ENCODE peak calls at places on chromosomes 2 and 18, in seven cellular contexts. N is astrocyte of the cerebellum; F is coronary artery; Q is neural crest cell; X is CD4-positive, alpha-beta T cell; T is OCI-LY7; G is left lung. O is an unnamed sample.

GRCh38 chr2:208671312-208671711 is 264.7 kb downstream of the PTH2R start:
- DNase-seq in X (no peak), G (no peak), Q (no peak), N (no peak), T (no peak), F (no peak), O (no peak)

GRCh38 chr2:190607014-190607597 is 41.8 kb upstream of the NAB1 start:
- DNase-seq in G (no peak), N (no peak), F (no peak), T (no peak), X (no peak), Q (no peak), O (no peak)

GRCh38 chr2:215921884-215922283 is 91.5 kb downstream of the MREG start:
- DNase-seq in N (peak), F (no peak), Q (no peak), T (no peak), X (no peak), G (no peak), O (no peak)

GRCh38 chr2:199977984-199978415 is 22.6 kb downstream of the MAIP1 start:
- DNase-seq in Q (no peak), X (no peak), F (no peak), T (no peak), N (no peak), G (no peak), O (no peak)

GRCh38 chr2:10302479-10303173 is at the start of gene HPCAL1:
- DNase-seq in Q (peak), N (no peak), X (peak), F (peak), G (peak), T (peak), O (peak)

GRCh38 chr18:68779169-68779568 is 18.7 kb upstream of the CCDC102B start:
- DNase-seq in N (no peak), F (no peak), X (no peak), T (no peak), G (no peak), Q (no peak), O (no peak)

GRCh38 chr2:121071058-121071504 is 213.9 kb downstream of the TFCP2L1 start:
- DNase-seq in X (no peak), T (peak), Q (peak), N (no peak), F (no peak), G (peak), O (peak)

GRCh38 chr2:239227661-239228371 is 173.0 kb downstream of the HDAC4 start:
- DNase-seq in Q (no peak), X (no peak), F (peak), G (no peak), N (no peak), T (no peak), O (no peak)

GRCh38 chr18:78245451-78245850 is 734.2 kb upstream of the SALL3 start:
- DNase-seq in F (no peak), T (no peak), N (no peak), X (no peak), G (no peak), Q (no peak), O (no peak)

GRCh38 chr2:72931280-72931910 is 14.1 kb downstream of the EMX1 start:
- DNase-seq in Q (no peak), T (no peak), G (peak), X (no peak), N (no peak), F (no peak), O (no peak)

GRCh38 chr18:59799383-59800015 is 100.3 kb upstream of the PMAIP1 start:
- DNase-seq in N (no peak), F (no peak), T (no peak), G (no peak), Q (no peak), X (no peak), O (no peak)

GRCh38 chr18:21242141-21243040 is at the start of gene GREB1L:
- DNase-seq in T (no peak), F (no peak), Q (peak), X (no peak), G (peak), N (no peak), O (peak)

GRCh38 chr2:23322813-23323212 is 62.2 kb upstream of the KLHL29 start:
- DNase-seq in G (no peak), N (no peak), T (no peak), Q (no peak), X (no peak), F (no peak), O (no peak)

GRCh38 chr2:226339616-226340015 is 460.0 kb downstream of the IRS1 start:
- DNase-seq in T (no peak), X (no peak), G (no peak), Q (no peak), F (no peak), N (no peak), O (no peak)

GRCh38 chr2:197088694-197089093 is 162.2 kb upstream of the PGAP1 start:
- DNase-seq in X (no peak), N (peak), T (no peak), G (no peak), F (no peak), Q (no peak), O (no peak)

GRCh38 chr2:72864500-72864899 is 22.7 kb upstream of the SPR start:
- DNase-seq in G (no peak), N (peak), T (no peak), F (no peak), X (no peak), Q (no peak), O (no peak)

GRCh38 chr2:164826293-164827243 is 15.1 kb downstream of the COBLL1 start:
- DNase-seq in X (no peak), F (peak), N (peak), G (peak), Q (no peak), T (no peak), O (no peak)

GRCh38 chr18:61893971-61894750 is 1.4 kb upstream of the RNF152 start:
- DNase-seq in F (peak), G (peak), Q (peak), N (no peak), T (no peak), X (peak), O (peak)
- TF ChIP-seq CTCF in F (no peak), G (no peak), Q (peak), N (no peak), T (no peak), X (no peak), O (no peak)

DNA sequence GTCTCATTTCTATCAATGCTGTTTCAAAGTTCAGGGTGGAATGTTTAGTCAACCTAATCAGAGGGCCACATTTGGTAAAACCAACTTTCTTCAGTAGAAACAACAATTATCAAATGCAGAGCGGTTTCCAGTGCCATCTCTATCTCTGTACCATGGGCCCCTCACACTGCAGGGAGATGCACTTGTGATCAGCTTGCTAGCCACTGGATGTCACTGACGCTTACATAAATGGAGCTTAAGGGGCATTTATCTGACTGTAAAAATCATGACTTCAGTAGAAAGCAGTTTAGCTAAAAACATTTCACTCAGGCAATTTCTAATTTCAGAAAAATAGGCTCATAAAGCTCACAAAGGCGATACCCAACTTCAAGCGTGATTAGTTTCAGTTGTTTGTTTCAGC is 678.0 kb downstream of the ZEB2 start:
- DNase-seq in F (no peak), N (no peak), T (peak), Q (no peak), G (no peak), X (no peak), O (no peak)
- TF ChIP-seq CTCF in F (no peak), N (no peak), T (peak), Q (peak), G (no peak), X (no peak), O (no peak)

GRCh38 chr18:32271649-32272324 is 81.9 kb downstream of the MEP1B start:
- DNase-seq in G (no peak), F (no peak), N (peak), T (peak), Q (peak), X (no peak), O (peak)
- TF ChIP-seq CTCF in G (peak), F (peak), N (peak), T (peak), Q (peak), X (peak), O (peak)

GRCh38 chr2:159165065-159165464 is 121.4 kb downstream of the WDSUB1 start:
- DNase-seq in G (no peak), F (no peak), X (no peak), Q (no peak), T (no peak), N (no peak), O (no peak)

GRCh38 chr2:159169187-159169586 is 117.3 kb downstream of the WDSUB1 start:
- DNase-seq in Q (no peak), N (no peak), F (no peak), G (no peak), X (no peak), T (no peak), O (no peak)

GRCh38 chr2:159172403-159172802 is 114.1 kb downstream of the WDSUB1 start:
- DNase-seq in N (no peak), T (no peak), X (no peak), G (no peak), F (no peak), Q (no peak), O (no peak)

GRCh38 chr2:159164457-159164894 is 122.0 kb downstream of the WDSUB1 start:
- DNase-seq in T (no peak), X (no peak), G (no peak), F (no peak), N (no peak), Q (no peak), O (no peak)

DNA sequence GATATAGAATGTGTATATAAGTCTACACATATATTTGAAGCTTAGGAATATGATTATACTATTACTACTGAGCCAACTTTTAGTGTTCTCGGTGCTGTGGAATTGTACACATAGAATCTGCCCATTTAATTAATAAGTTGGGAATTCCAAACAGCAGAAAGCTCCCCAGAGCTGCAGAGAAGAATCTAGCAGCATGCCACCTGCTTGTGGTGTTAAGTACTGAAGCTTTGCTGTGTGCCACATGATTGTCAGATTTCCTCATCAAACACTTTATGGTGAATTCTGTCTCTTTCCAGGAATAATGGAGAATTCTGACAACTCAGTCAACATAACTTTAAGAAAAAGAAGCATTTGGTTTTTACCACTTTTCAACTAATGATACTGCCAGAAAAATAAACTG is 117.8 kb downstream of the WDSUB1 start:
- DNase-seq in G (no peak), N (peak), X (no peak), Q (no peak), T (no peak), F (no peak), O (no peak)
- TF ChIP-seq CTCF in G (no peak), N (peak), X (no peak), Q (peak), T (no peak), F (no peak), O (no peak)

GRCh38 chr2:198471291-198471690 is 666.9 kb downstream of the PLCL1 start:
- DNase-seq in N (no peak), X (no peak), T (peak), F (no peak), Q (no peak), G (no peak), O (no peak)
- TF ChIP-seq CTCF in N (no peak), X (no peak), T (peak), F (no peak), Q (peak), G (no peak), O (peak)

GRCh38 chr2:108215794-108216211 is 24.0 kb upstream of the SULT1C3 start:
- DNase-seq in Q (no peak), X (no peak), N (peak), T (no peak), F (no peak), G (no peak), O (no peak)
- TF ChIP-seq CTCF in Q (no peak), X (no peak), N (peak), T (peak), F (no peak), G (peak), O (no peak)

DNA sequence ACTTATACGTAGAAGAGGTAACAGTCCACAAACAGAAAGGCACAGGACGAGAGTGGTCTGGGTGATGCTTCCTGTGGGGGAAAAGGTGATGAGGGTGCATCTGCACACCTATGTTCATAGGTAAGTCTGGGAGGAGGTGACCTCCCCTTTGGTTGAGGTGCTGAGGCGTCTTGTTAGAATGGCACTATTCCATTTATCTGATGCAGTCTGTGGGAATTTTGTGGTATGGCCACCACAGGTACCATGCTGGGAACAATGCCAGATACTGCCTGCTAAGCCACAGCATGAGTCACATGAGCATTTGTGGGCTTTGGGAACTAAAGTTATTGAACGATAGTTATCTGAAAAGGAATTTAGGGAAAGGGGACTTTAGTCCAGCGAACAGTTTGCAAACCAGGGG is 27.9 kb downstream of the IL37 start:
- DNase-seq in F (no peak), T (no peak), Q (no peak), X (no peak), G (no peak), N (peak), O (no peak)
- TF ChIP-seq CTCF in F (no peak), T (no peak), Q (no peak), X (no peak), G (no peak), N (no peak), O (no peak)